ENCODE peak calls at places on chromosomes 7 and 10, in four cellular contexts. K, N, E and L are unnamed samples.
A peak's percentile ranks its signal among the peaks of the same experiment; 100 is the strongest.

GRCh38 chr7:111132833-111133232 is 41.9 kb downstream of the LRRN3 start:
- DNase-seq in E (no peak), N (no peak), K (peak; percentile 13), L (no peak)

GRCh38 chr7:49635800-49636199 is 137.6 kb upstream of the VWC2 start:
- DNase-seq in K (no peak), N (no peak), E (no peak), L (peak; percentile 78)

GRCh38 chr10:132363376-132363775 is 31.4 kb downstream of the LRRC27 start:
- DNase-seq in K (no peak), E (no peak), N (no peak), L (no peak)

GRCh38 chr10:46291817-46292572 is 5.2 kb downstream of the ANTXRL start:
- DNase-seq in E (peak; percentile 17), K (no peak), N (no peak), L (no peak)

GRCh38 chr7:102927303-102927933 is 14.6 kb downstream of the LRRC17 start:
- DNase-seq in N (no peak), E (no peak), K (peak; percentile 81), L (no peak)

GRCh38 chr10:75021851-75022250 is 89.6 kb upstream of the SAMD8 start:
- DNase-seq in E (peak; percentile 30), N (no peak), K (no peak), L (no peak)

GRCh38 chr10:78199759-78200158 is 166.1 kb downstream of the RPS24 start:
- DNase-seq in K (no peak), N (no peak), E (no peak), L (no peak)

GRCh38 chr10:108779501-108779900 is 1143.8 kb downstream of the XPNPEP1 start:
- DNase-seq in K (no peak), E (no peak), N (no peak), L (no peak)

GRCh38 chr7:44067064-44067951 is 1.9 kb upstream of the PGAM2 start:
- DNase-seq in K (no peak), E (peak; percentile 6), N (no peak), L (no peak)

GRCh38 chr7:91836065-91836368 is 44.5 kb downstream of the MTERF1 start:
- DNase-seq in N (no peak), E (no peak), K (peak; percentile 58), L (no peak)

GRCh38 chr7:159092701-159093121 is 52.0 kb downstream of the VIPR2 start:
- DNase-seq in E (peak; percentile 4), K (no peak), N (no peak), L (no peak)

GRCh38 chr10:103448751-103449150 is 3.4 kb downstream of the CALHM2 start:
- DNase-seq in E (peak; percentile 38), N (peak; percentile 80), K (peak; percentile 80), L (no peak)

GRCh38 chr7:152462995-152463713 is 27.4 kb upstream of the KMT2C start:
- DNase-seq in N (no peak), E (no peak), K (peak; percentile 67), L (no peak)

GRCh38 chr7:157500171-157500960 is 163.6 kb downstream of the DNAJB6 start:
- DNase-seq in E (no peak), N (no peak), K (no peak), L (no peak)

GRCh38 chr7:157499835-157500153 is 163.0 kb downstream of the DNAJB6 start:
- DNase-seq in K (no peak), E (no peak), N (no peak), L (no peak)

GRCh38 chr7:157503229-157503628 is 166.4 kb downstream of the DNAJB6 start:
- DNase-seq in N (no peak), E (no peak), K (no peak), L (no peak)

GRCh38 chr7:157501576-157501975 is 164.8 kb downstream of the DNAJB6 start:
- DNase-seq in K (no peak), E (no peak), N (no peak), L (no peak)

GRCh38 chr7:157502701-157503111 is 165.9 kb downstream of the DNAJB6 start:
- DNase-seq in E (peak; percentile 20), N (no peak), K (peak; percentile 11), L (no peak)
- H3K27me3 ChIP-seq in E (peaks cover 4% of the 10 kb centered on the region), N (no peaks in the 10 kb centered on the region), K (no peaks in the 10 kb centered on the region), L (no peaks in the 10 kb centered on the region)

GRCh38 chr7:57211428-57212100 is 79.3 kb upstream of the ZNF479 start:
- DNase-seq in K (no peak), E (no peak), N (no peak), L (no peak)
- H3K9me3 ChIP-seq in K (no peaks in the 10 kb centered on the region), E (no peaks in the 10 kb centered on the region), N (peaks cover 73% of the 10 kb centered on the region), L (peaks cover 8% of the 10 kb centered on the region)

GRCh38 chr7:157739056-157739455 is 402.3 kb downstream of the DNAJB6 start:
- DNase-seq in E (no peak), N (no peak), K (no peak), L (no peak)

GRCh38 chr7:157737151-157738063 is 400.6 kb downstream of the DNAJB6 start:
- DNase-seq in K (no peak), E (no peak), N (no peak), L (no peak)

GRCh38 chr7:157738064-157738460 is 401.3 kb downstream of the DNAJB6 start:
- DNase-seq in N (peak; percentile 13), E (no peak), K (peak; percentile 29), L (no peak)

GRCh38 chr7:157740251-157740650 is 403.4 kb downstream of the DNAJB6 start:
- DNase-seq in K (no peak), N (no peak), E (no peak), L (no peak)

DNA sequence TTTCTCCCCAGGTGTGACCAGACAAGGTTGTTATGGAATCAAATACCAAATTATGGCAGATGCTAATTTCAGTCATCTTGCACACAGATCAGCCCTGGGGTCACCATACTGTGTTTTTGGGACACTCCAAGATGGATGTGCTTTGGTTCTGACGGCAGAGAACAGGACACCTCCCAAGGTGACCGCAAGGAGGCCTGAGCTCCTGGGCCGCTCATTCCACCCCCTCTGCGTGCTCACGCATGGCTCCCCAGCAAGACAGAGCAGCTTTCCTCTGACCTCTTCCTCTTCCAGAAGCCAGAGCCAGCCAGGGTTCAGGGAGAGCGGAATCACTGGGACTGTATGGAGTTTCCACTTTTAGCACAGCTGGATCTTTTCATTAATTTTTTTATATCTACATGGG is 402.8 kb downstream of the DNAJB6 start:
- DNase-seq in K (no peak), N (no peak), E (no peak), L (no peak)
- H3K27me3 ChIP-seq in K (no peaks in the 10 kb centered on the region), N (no peaks in the 10 kb centered on the region), E (no peaks in the 10 kb centered on the region), L (no peaks in the 10 kb centered on the region)

DNA sequence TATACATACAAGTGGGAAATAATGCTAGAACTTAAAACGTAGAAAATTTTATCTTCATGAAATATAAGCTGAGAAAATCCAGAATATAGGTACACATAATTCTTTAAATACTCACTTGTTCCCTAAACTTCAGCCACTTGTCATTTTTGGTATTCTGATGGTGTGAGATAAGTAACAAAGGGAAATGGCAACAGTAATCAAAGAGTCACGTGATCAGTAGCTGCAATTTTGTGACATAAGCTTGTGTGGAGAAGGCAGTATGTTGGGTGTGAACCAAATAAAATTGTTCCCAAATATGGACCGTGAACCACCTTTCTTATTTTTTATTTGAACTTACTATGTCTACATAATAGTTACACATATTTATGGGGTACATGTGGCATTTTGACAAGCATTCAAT is 650.3 kb upstream of the ADARB2 start:
- DNase-seq in E (no peak), K (no peak), N (no peak), L (no peak)
- H3K9me3 ChIP-seq in E (no peaks in the 10 kb centered on the region), K (no peaks in the 10 kb centered on the region), N (no peaks in the 10 kb centered on the region), L (no peaks in the 10 kb centered on the region)

GRCh38 chr10:49397036-49397999 is 1.4 kb upstream of the DRGX start:
- DNase-seq in E (no peak), N (no peak), K (no peak), L (no peak)

GRCh38 chr10:49400365-49400764 is 4.5 kb upstream of the DRGX start:
- DNase-seq in E (no peak), K (no peak), N (no peak), L (no peak)

GRCh38 chr10:49398986-49399385 is 3.1 kb upstream of the DRGX start:
- DNase-seq in N (no peak), K (no peak), E (no peak), L (no peak)

GRCh38 chr10:49396666-49396999 is 744 bp upstream of the DRGX start:
- DNase-seq in N (no peak), K (no peak), E (no peak), L (no peak)

GRCh38 chr10:49398000-49398861 is 2.3 kb upstream of the DRGX start:
- DNase-seq in E (peak; percentile 24), N (peak; percentile 10), K (peak; percentile 35), L (no peak)
- H3K27me3 ChIP-seq in E (peaks cover 90% of the 10 kb centered on the region), N (peaks cover 93% of the 10 kb centered on the region), K (peaks cover 64% of the 10 kb centered on the region), L (peaks cover 57% of the 10 kb centered on the region)

GRCh38 chr10:37733822-37734221 is 123.6 kb downstream of the ZNF248 start:
- DNase-seq in N (no peak), E (no peak), K (no peak), L (no peak)
- H3K9me3 ChIP-seq in N (peaks cover 12% of the 10 kb centered on the region), E (no peaks in the 10 kb centered on the region), K (no peaks in the 10 kb centered on the region), L (no peaks in the 10 kb centered on the region)

GRCh38 chr10:107728807-107729206 is 564.3 kb upstream of the SORCS1 start:
- DNase-seq in K (no peak), E (no peak), N (no peak), L (no peak)
- H3K27me3 ChIP-seq in K (no peaks in the 10 kb centered on the region), E (no peaks in the 10 kb centered on the region), N (no peaks in the 10 kb centered on the region), L (no peaks in the 10 kb centered on the region)